ENCODE peak calls at places on chromosome 17, in six cellular contexts. H is body of pancreas, I is SK-N-SH, Z is HCT116, G is cardiac muscle cell, U is endothelial cell of umbilical vein. N is an unnamed sample. For H3K36me3 and H3K27me3, the result is how much of the 10 kb centered on the place peaks cover.

GRCh38 chr17:75010683-75011406 is 1.6 kb upstream of the MRPL58 start:
- DNase-seq in G (peak), Z (no peak), U (peak), H (peak), I (peak), N (peak)

GRCh38 chr17:32958418-32958817 is 30.5 kb downstream of the TMEM98 start:
- DNase-seq in Z (no peak), I (no peak), U (no peak), H (no peak), G (no peak), N (no peak)

GRCh38 chr17:17739388-17740066 is 58.3 kb downstream of the RAI1 start:
- DNase-seq in H (peak), G (peak), Z (no peak), I (peak), U (peak), N (peak)

GRCh38 chr17:33436321-33436720 is 143.2 kb upstream of the ASIC2 start:
- DNase-seq in I (no peak), H (no peak), U (no peak), Z (no peak), G (peak), N (no peak)

GRCh38 chr17:38558751-38559024 is 47.1 kb downstream of the SRCIN1 start:
- DNase-seq in Z (no peak), H (no peak), G (no peak), U (no peak), I (no peak), N (no peak)

GRCh38 chr17:69588739-69589334 is 174.3 kb downstream of the MAP2K6 start:
- DNase-seq in I (no peak), U (peak), Z (no peak), H (no peak), G (no peak), N (no peak)

GRCh38 chr17:43728081-43728480 is 30.5 kb downstream of the SOST start:
- DNase-seq in Z (no peak), U (no peak), I (no peak), H (no peak), G (no peak), N (no peak)

GRCh38 chr17:77160032-77160876 is 19.5 kb downstream of the SEC14L1 start:
- DNase-seq in G (no peak), I (no peak), H (no peak), Z (no peak), U (no peak), N (no peak)

GRCh38 chr17:45432405-45433113 is at the start of gene ARHGAP27:
- DNase-seq in I (peak), U (peak), G (peak), H (peak), Z (no peak), N (peak)

GRCh38 chr17:43442711-43443110 is 41.1 kb upstream of the DHX8 start:
- DNase-seq in Z (no peak), I (no peak), H (no peak), G (peak), U (no peak), N (no peak)

GRCh38 chr17:70661342-70662222 is 492.2 kb downstream of the KCNJ2 start:
- DNase-seq in G (peak), I (no peak), H (peak), Z (no peak), U (no peak), N (no peak)

GRCh38 chr17:41633498-41634197 is 9.3 kb upstream of the KRT17 start:
- DNase-seq in G (peak), U (no peak), H (no peak), Z (no peak), I (no peak), N (no peak)

GRCh38 chr17:17819561-17819995 is 17.2 kb downstream of the SREBF1 start:
- DNase-seq in H (peak), Z (no peak), I (peak), U (peak), G (peak), N (peak)

GRCh38 chr17:64020068-64020766 is at the start of gene ICAM2:
- DNase-seq in Z (no peak), U (peak), I (no peak), G (no peak), H (peak), N (peak)

GRCh38 chr17:81437221-81437651 is 42.0 kb downstream of the BAHCC1 start:
- DNase-seq in U (no peak), G (no peak), H (no peak), Z (no peak), I (peak), N (no peak)

GRCh38 chr17:6894206-6894528 is 62.6 kb upstream of the TEKT1 start:
- DNase-seq in G (peak), Z (no peak), H (no peak), I (no peak), U (peak), N (peak)

GRCh38 chr17:72187544-72187943 is 66.7 kb downstream of the SOX9 start:
- DNase-seq in Z (no peak), H (peak), G (peak), I (no peak), U (no peak), N (no peak)

GRCh38 chr17:32486091-32486700 is 597 bp upstream of the CDK5R1 start:
- DNase-seq in I (peak), G (peak), Z (peak), H (peak), U (peak), N (peak)

GRCh38 chr17:2177235-2177811 is 122.4 kb downstream of the HIC1 start:
- DNase-seq in H (no peak), Z (no peak), G (no peak), U (peak), I (no peak), N (no peak)

GRCh38 chr17:44901323-44901965 is 2.2 kb upstream of the EFTUD2 start:
- DNase-seq in I (no peak), U (peak), H (no peak), G (peak), Z (no peak), N (no peak)

GRCh38 chr17:68627956-68628355 is 26.8 kb upstream of the FAM20A start:
- DNase-seq in U (no peak), G (peak), H (no peak), Z (no peak), I (no peak), N (no peak)

GRCh38 chr17:31052187-31052889 is 42.4 kb upstream of the NF1 start:
- DNase-seq in G (peak), H (peak), I (no peak), Z (peak), U (no peak), N (no peak)

GRCh38 chr17:30454635-30455034 is 22.6 kb upstream of the GOSR1 start:
- DNase-seq in G (no peak), I (no peak), H (no peak), Z (no peak), U (no peak), N (no peak)

GRCh38 chr17:66763056-66763455 is 71.9 kb upstream of the CACNG5 start:
- DNase-seq in I (no peak), H (no peak), U (no peak), G (no peak), Z (no peak), N (no peak)

GRCh38 chr17:6995500-6996255 is at the start of gene ALOX12:
- DNase-seq in U (no peak), I (no peak), G (peak), Z (no peak), H (no peak), N (peak)

GRCh38 chr17:78364436-78365281 is 4.8 kb upstream of the SOCS3 start:
- DNase-seq in Z (no peak), U (no peak), I (no peak), H (no peak), G (no peak), N (peak)

GRCh38 chr17:4711671-4712111 is 1.3 kb downstream of the ARRB2 start:
- DNase-seq in U (no peak), G (no peak), H (no peak), I (no peak), Z (no peak), N (peak)

GRCh38 chr17:81049973-81050551 is 15.1 kb downstream of the BAIAP2 start:
- DNase-seq in G (no peak), H (peak), Z (peak), I (peak), U (no peak), N (no peak)

GRCh38 chr17:77499699-77500435 is 359.1 kb downstream of the SEC14L1 start:
- DNase-seq in U (no peak), G (no peak), H (no peak), I (peak), Z (no peak), N (peak)

GRCh38 chr17:51200295-51200694 is 34.1 kb downstream of the NME2 start:
- DNase-seq in G (no peak), Z (no peak), H (no peak), U (no peak), I (no peak), N (no peak)

GRCh38 chr17:51191895-51192294 is 25.7 kb downstream of the NME2 start:
- DNase-seq in I (no peak), H (no peak), Z (no peak), U (no peak), G (no peak), N (no peak)

GRCh38 chr17:51200846-51201245 is 34.6 kb downstream of the NME2 start:
- DNase-seq in G (no peak), U (no peak), H (no peak), I (no peak), Z (no peak), N (no peak)

GRCh38 chr17:51197754-51198153 is 31.5 kb downstream of the NME2 start:
- DNase-seq in I (no peak), U (no peak), Z (no peak), G (no peak), H (no peak), N (no peak)
- H3K36me3 ChIP-seq in I (under half), U (under half), Z (under half), G (half or more), H (under half), N (under half)

DNA sequence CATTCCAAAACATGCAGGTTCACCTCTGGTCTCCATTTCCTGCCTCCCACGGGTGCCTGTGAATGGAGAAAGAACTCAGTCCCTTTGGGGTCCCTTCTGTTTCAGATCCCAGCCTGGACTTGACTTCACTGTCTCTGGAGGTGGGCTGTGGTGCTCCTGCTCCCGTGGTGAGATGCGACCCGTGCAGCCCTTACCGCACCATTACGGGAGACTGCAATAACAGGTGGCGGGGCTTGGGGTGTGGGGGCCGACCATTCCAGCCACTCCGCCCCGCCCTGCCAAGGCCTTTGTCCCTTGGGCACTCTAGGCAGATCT is 10.5 kb downstream of the LPO start:
- DNase-seq in Z (no peak), I (no peak), U (no peak), G (no peak), H (no peak), N (no peak)
- H3K4me3 ChIP-seq in Z (no peak), I (peak), U (no peak), G (peak), H (no peak), N (peak)

GRCh38 chr17:79646721-79647455 is 36.0 kb upstream of the RBFOX3 start:
- DNase-seq in G (no peak), Z (no peak), H (no peak), U (no peak), I (peak), N (no peak)
- H3K27me3 ChIP-seq in G (under half), Z (under half), H (under half), U (under half), I (under half), N (under half)

DNA sequence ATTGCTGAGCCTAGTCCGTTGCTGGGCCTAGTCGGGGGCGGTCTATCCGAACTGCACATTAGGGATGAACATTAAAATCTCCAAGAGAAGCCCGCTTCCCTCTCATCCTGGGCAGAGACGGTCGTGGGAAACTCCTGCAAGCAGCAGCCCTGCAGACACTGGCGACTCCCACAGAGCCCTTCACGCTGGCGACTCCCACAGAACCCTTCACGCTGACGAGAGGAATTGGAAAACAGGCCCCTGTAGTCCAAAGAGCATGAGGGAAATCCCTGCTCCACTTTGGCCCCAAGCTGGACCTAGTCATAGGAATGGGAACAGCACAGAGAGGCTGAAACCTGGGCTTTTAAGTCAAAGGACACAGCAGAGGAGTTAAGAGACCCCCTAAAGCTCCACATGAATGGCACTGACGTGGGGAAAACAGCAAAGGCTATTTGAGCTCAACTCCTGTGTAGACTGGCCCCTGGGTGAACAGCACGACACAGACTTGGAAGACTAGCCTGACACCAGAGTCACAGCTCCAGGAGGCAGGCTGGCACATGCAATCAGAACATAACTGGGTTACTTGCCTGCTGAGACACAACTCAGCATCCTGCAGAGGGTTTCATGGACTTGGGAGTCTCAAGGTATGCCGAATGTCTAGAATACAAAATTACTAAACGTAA is 42.2 kb downstream of the WDR45B start:
- DNase-seq in G (peak), I (peak), Z (no peak), H (no peak), U (no peak), N (no peak)
- H3K36me3 ChIP-seq in G (under half), I (half or more), Z (under half), H (under half), U (under half), N (under half)

DNA sequence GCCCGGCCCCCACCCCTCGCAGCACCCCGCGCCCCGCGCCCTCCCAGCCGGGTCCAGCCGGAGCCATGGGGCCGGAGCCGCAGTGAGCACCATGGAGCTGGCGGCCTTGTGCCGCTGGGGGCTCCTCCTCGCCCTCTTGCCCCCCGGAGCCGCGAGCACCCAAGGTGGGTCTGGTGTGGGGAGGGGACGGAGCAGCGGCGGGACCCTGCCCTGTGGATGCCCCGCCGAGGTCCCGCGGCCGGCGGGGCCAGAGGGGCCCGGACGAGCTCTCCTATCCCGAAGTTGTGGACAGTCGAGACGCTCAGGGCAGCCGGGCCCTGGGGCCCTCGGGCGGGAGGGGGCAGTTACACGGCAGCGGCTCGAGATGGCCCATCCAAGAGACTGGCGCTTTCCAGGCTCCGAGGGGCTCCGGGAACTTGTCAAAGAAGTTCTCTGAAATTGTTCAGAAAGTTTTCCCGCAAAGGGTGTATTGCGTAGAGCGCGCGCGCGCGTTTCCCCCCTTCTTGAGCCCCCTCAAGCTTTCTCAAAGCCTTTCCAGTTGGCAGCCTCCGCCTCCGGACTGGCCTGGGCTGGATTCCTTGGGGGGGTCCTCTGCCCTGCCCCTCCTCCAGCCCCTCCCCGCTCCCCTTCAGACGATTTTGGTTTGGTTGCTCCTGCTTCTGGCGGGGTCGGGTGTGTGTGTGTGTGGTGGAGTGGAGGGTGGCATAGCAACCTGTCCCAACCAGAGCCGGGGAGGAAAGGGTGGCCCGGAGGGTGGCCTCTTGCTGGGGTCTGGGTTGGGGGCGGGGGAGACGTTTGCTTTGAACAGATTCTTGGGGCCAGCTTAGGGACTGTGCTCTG is 504 bp downstream of the ERBB2 start:
- DNase-seq in I (no peak), Z (no peak), G (peak), H (peak), U (peak), N (peak)
- H3K4me3 ChIP-seq in I (no peak), Z (peak), G (peak), H (peak), U (peak), N (peak)

GRCh38 chr17:48722924-48723554 is at the start of gene PRAC2:
- DNase-seq in U (no peak), I (no peak), Z (no peak), H (no peak), G (no peak), N (peak)
- H3K27me3 ChIP-seq in U (half or more), I (half or more), Z (under half), H (under half), G (half or more), N (half or more)

DNA sequence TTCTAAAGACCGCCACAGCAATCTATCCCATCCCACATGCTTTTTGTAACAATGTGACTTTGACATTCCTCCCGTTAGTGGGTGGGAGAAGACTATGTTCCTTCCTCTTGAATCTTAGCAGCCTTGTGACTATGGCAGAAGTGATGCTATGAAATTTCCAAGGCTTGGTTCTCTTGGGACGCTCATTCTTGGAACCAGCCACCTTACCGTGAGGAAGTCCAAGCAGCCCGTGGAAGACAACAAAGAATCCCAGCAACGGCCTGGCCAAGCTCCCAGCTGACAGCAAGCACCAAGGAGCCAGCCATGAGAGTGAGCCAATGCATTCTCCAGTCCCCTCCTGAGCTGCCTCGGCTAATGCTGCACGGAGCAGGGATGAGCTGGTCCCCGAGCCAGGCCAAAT is 62.3 kb downstream of the VPS53 start:
- DNase-seq in Z (no peak), U (no peak), I (no peak), G (peak), H (peak), N (no peak)
- H3K36me3 ChIP-seq in Z (under half), U (under half), I (under half), G (under half), H (under half), N (under half)

DNA sequence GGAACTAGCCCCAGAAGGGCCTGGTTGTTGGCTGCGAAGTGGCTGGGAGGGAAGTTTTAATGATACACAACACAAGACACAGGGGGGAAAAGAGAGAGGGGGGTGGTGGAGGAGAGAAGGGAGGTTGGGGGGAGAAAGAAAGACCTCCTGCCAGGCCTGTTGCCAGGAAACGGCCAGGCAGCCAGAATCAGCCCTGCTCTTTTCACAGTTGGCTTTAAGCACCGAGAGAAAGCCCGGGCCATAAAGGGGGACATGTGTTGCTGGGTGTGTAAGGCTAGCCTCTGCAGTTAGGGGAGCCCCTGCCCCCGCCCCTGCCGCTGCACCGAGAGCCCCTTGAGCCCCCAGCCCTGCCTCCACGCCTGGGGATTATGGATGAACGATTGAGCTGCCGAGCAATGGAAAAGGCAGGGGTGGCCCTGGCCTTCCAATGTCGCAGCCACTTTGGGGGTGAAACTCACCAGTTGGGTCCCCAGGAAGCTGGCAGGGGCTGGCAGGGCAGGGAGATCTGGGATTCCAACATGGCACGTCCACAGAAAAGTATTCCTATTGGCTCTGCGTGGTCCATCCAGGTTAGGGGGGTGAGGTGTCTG is 13.9 kb upstream of the WNT3 start:
- DNase-seq in H (no peak), G (no peak), I (no peak), U (no peak), Z (no peak), N (peak)
- H3K4me3 ChIP-seq in H (no peak), G (no peak), I (no peak), U (no peak), Z (no peak), N (no peak)

DNA sequence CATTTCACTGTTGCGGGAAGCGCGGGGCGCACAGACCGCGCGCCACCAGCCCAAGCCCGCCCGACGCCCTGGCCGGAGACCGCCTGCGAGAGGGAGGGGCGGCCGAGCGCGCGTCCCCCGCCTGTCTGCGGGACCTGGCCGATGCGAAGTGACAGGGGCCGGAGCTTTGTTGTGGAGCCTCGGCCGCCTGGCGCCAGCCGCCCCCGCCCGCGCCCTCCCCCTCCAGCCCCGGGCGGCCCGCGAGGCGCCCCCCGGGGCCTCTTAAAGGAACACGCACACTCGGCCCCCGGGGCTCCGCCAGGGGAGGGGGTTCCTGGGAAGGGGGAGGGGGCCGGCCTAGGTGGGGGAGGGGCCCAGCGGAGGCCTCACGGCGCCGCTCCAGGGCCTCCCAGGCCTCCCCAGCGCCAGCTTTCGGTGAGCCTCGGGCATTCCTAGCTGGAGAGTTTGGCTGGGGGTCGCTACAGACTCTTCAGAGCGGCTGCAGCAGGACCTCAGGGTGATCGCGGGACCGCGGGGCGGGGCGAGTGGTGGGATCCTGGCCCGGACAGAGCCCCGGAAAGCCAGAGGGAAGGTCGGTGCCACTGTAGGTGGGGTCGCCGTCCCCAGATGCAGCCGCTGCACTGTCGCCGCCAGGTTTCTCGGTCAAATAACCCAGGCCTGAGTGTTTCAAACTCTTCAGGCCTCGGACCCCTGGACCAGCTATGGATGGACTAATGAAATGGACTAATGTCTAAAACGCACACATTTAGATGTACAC is 2.4 kb upstream of the TBX2 start:
- DNase-seq in G (peak), H (no peak), I (peak), U (no peak), Z (no peak), N (peak)
- H3K27me3 ChIP-seq in G (under half), H (under half), I (under half), U (half or more), Z (under half), N (half or more)

N was measured in H7.